ENCODE peak calls at places on chromosomes 13 and 19, in nine cellular contexts. N is neural progenitor cell, O is hepatocyte, F is GM23338, I is MM.1S, G is PC-3, P is SK-N-SH, Y is OCI-LY7, R is HCT116. Z is an unnamed sample.
A peak's percentile ranks its signal among the peaks of the same experiment; 100 is the strongest.

GRCh38 chr19:18290250-18291018 is 9.0 kb upstream of the JUND start:
- DNase-seq in O (no peak), Y (no peak), G (no peak), N (no peak), F (no peak), I (no peak), P (no peak), R (no peak), Z (peak; percentile 39)

GRCh38 chr19:40750035-40750284 is 317 bp downstream of the ACTMAP start:
- DNase-seq in N (no peak), Y (no peak), O (no peak), I (no peak), P (no peak), G (peak; percentile 45), R (no peak), F (no peak), Z (peak; percentile 25)

GRCh38 chr19:41376241-41376997 is at the start of gene TMEM91:
- DNase-seq in O (peak; percentile 52), N (peak; percentile 84), I (no peak), P (peak; percentile 75), G (no peak), Y (no peak), R (no peak), F (peak; percentile 82), Z (peak; percentile 63)

GRCh38 chr19:41945135-41945766 is 13.9 kb downstream of the RABAC1 start:
- DNase-seq in N (no peak), I (peak; percentile 93), G (no peak), R (no peak), P (no peak), Y (peak; percentile 97), F (no peak), O (no peak), Z (no peak)

GRCh38 chr13:67557642-67558241 is 327.6 kb upstream of the PCDH9 start:
- DNase-seq in N (no peak), P (no peak), O (no peak), R (no peak), Y (no peak), I (no peak), F (no peak), G (no peak), Z (peak; percentile 0)

GRCh38 chr13:97574926-97575325 is 141.0 kb downstream of the RAP2A start:
- DNase-seq in P (no peak), O (peak; percentile 33), N (peak; percentile 53), F (peak; percentile 78), R (peak; percentile 31), I (peak; percentile 34), G (peak; percentile 59), Y (peak; percentile 1), Z (peak; percentile 29)

GRCh38 chr19:35254341-35255297 is 5.8 kb downstream of the LSR start:
- DNase-seq in I (no peak), P (no peak), G (no peak), O (no peak), Y (no peak), F (no peak), N (no peak), R (no peak), Z (no peak)

GRCh38 chr13:114081761-114082681 is 50.4 kb downstream of the RASA3 start:
- DNase-seq in O (no peak), N (peak; percentile 60), R (no peak), I (no peak), Y (no peak), P (no peak), F (no peak), G (no peak), Z (no peak)

GRCh38 chr13:83121904-83122303 is 760.4 kb downstream of the SLITRK1 start:
- DNase-seq in N (no peak), O (no peak), G (no peak), I (no peak), R (no peak), P (no peak), F (no peak), Y (no peak), Z (no peak)

GRCh38 chr19:55265173-55265572 is 6.4 kb upstream of the PPP6R1 start:
- DNase-seq in F (no peak), N (no peak), O (no peak), G (no peak), R (no peak), I (no peak), Y (no peak), P (no peak), Z (no peak)

GRCh38 chr13:97934590-97934989 is 18.9 kb upstream of the IPO5 start:
- DNase-seq in Y (no peak), I (no peak), G (no peak), N (peak; percentile 28), R (no peak), F (peak; percentile 12), P (no peak), O (no peak), Z (no peak)

GRCh38 chr13:112940236-112940635 is 28.8 kb upstream of the MCF2L start:
- DNase-seq in P (peak; percentile 83), Y (no peak), I (no peak), R (no peak), O (no peak), G (no peak), F (no peak), N (no peak), Z (no peak)

GRCh38 chr19:49802836-49803528 is 10.1 kb downstream of the FUZ start:
- DNase-seq in G (no peak), I (no peak), N (no peak), Y (no peak), F (peak; percentile 57), R (no peak), O (no peak), P (no peak), Z (no peak)

GRCh38 chr19:49805822-49806612 is 7.1 kb downstream of the FUZ start:
- DNase-seq in O (no peak), I (no peak), G (no peak), P (no peak), Y (no peak), N (no peak), R (no peak), F (no peak), Z (no peak)

GRCh38 chr19:49801401-49801888 is 11.6 kb downstream of the FUZ start:
- DNase-seq in Y (no peak), O (no peak), F (no peak), R (no peak), N (no peak), I (no peak), P (no peak), G (no peak), Z (no peak)

GRCh38 chr19:49801966-49802661 is 11.0 kb downstream of the FUZ start:
- DNase-seq in G (no peak), Y (no peak), O (peak; percentile 87), P (peak; percentile 97), I (no peak), N (peak; percentile 84), F (peak; percentile 93), R (no peak), Z (peak; percentile 92)

DNA sequence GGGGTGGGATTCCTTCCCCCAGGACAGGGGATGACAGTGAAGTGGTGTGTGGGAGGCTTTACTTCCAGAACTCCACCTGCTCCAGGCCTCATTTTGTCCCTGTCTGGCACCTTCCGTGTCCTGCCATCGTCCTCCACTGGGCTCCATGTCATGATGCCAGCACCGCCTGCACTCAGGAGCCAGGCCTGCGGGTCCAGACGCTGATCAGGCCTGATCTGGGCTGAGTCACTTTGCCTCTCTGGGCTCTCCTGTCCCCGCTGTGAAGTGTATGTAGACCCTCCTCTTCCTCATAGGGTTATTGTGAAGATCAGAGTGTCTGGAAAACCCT is 9.6 kb downstream of the FUZ start:
- DNase-seq in P (no peak), R (no peak), G (no peak), O (no peak), N (no peak), Y (no peak), F (no peak), I (no peak), Z (no peak)
- H3K36me3 ChIP-seq in P (peaks cover 31% of the 10 kb centered on the region), R (peaks cover 5% of the 10 kb centered on the region), G (peaks cover 44% of the 10 kb centered on the region), O (no peaks in the 10 kb centered on the region), N (no peaks in the 10 kb centered on the region), Y (peaks cover 79% of the 10 kb centered on the region), F (no peaks in the 10 kb centered on the region), I (no peaks in the 10 kb centered on the region), Z (peaks cover 11% of the 10 kb centered on the region)

GRCh38 chr13:44249439-44249838 is 124.2 kb upstream of the SERP2 start:
- DNase-seq in R (no peak), F (no peak), G (peak; percentile 37), O (peak; percentile 49), P (no peak), N (no peak), I (no peak), Y (no peak), Z (peak; percentile 75)

GRCh38 chr13:44243198-44243852 is 130.3 kb upstream of the SERP2 start:
- DNase-seq in I (peak; percentile 82), N (peak; percentile 59), P (peak; percentile 28), O (peak; percentile 46), Y (peak; percentile 84), G (peak; percentile 59), F (peak; percentile 81), R (peak; percentile 92), Z (peak; percentile 73)

GRCh38 chr13:44240611-44241010 is 133.0 kb upstream of the SERP2 start:
- DNase-seq in R (no peak), G (no peak), Y (no peak), P (no peak), O (no peak), N (no peak), I (no peak), F (no peak), Z (no peak)

GRCh38 chr13:44241638-44242037 is 132.0 kb upstream of the SERP2 start:
- DNase-seq in F (no peak), I (no peak), O (no peak), R (no peak), Y (no peak), P (no peak), N (no peak), G (no peak), Z (no peak)

GRCh38 chr13:44244288-44244687 is 129.3 kb upstream of the SERP2 start:
- DNase-seq in N (no peak), G (peak; percentile 77), O (no peak), I (no peak), R (peak; percentile 70), P (no peak), F (no peak), Y (no peak), Z (peak; percentile 96)
- TF ChIP-seq EZH2phosphoT487 in N (no peak), G (no peak), O (no peak), I (no peak), R (no peak), P (no peak), F (no peak), Y (no peak), Z (no peak)

DNA sequence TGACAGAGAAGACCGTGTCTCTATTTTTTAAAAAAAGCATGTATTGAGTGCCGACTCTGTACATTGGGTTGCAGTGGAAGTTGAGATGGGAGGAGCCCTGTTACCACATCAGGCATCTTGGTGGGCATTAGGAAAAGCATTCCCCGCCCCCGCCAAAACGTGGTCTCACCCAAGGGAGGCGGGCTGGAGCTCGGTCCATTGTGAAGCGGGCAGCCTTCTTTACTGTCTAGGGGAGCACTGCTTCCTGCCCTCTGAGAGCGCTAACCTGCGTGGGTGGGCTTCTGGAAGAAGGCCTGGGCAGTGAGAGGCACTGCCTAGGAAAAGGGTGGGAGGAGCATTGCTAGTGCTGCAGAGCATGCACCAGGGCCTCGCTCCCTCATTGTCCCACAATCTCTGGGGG is 3.9 kb downstream of the NR1H2 start:
- DNase-seq in G (no peak), F (no peak), N (no peak), I (no peak), R (no peak), P (no peak), Y (no peak), O (no peak), Z (no peak)
- H3K36me3 ChIP-seq in G (peaks cover 30% of the 10 kb centered on the region), F (peaks cover 9% of the 10 kb centered on the region), N (no peaks in the 10 kb centered on the region), I (peaks cover 5% of the 10 kb centered on the region), R (peaks cover 28% of the 10 kb centered on the region), P (peaks cover 60% of the 10 kb centered on the region), Y (peaks cover 59% of the 10 kb centered on the region), O (no peaks in the 10 kb centered on the region), Z (no peaks in the 10 kb centered on the region)

GRCh38 chr13:51249767-51250741 is 27.9 kb downstream of the FAM124A start:
- DNase-seq in I (no peak), G (no peak), F (peak; percentile 44), N (no peak), R (peak; percentile 4), O (no peak), P (peak; percentile 65), Y (peak; percentile 36), Z (peak; percentile 21)
- TF ChIP-seq EZH2phosphoT487 in I (no peak), G (no peak), F (no peak), N (no peak), R (no peak), O (no peak), P (no peak), Y (no peak), Z (no peak)

Z was measured in GM23248.